ENCODE peak calls at places on chromosome 12, in ten cellular contexts. One of them, this sample, is unnamed.

GRCh38 chr12:83476695-83477094 is 790.0 kb downstream of the TMTC2 start:
- DNase-seq in thoracic aorta: no peak
- DNase-seq in type B pancreatic cell: no peak
- DNase-seq in WTC11: no peak
- DNase-seq in kidney epithelial cell: no peak
- DNase-seq in prostate gland: no peak
- DNase-seq in A549: no peak
- DNase-seq in neural crest cell: no peak
- DNase-seq in gastrocnemius medialis: no peak
- DNase-seq in BJ: no peak
- DNase-seq in this sample: no peak

GRCh38 chr12:99271071-99271470 is 376.5 kb upstream of the GARIN6 start:
- DNase-seq in kidney epithelial cell: peak; percentile 19
- DNase-seq in thoracic aorta: no peak
- DNase-seq in WTC11: no peak
- DNase-seq in type B pancreatic cell: no peak
- DNase-seq in gastrocnemius medialis: no peak
- DNase-seq in prostate gland: no peak
- DNase-seq in BJ: no peak
- DNase-seq in A549: no peak
- DNase-seq in neural crest cell: no peak
- DNase-seq in this sample: no peak

GRCh38 chr12:27960822-27961221 is 11.7 kb downstream of the PTHLH start:
- DNase-seq in A549: no peak
- DNase-seq in kidney epithelial cell: no peak
- DNase-seq in type B pancreatic cell: no peak
- DNase-seq in WTC11: no peak
- DNase-seq in BJ: no peak
- DNase-seq in neural crest cell: no peak
- DNase-seq in gastrocnemius medialis: no peak
- DNase-seq in thoracic aorta: no peak
- DNase-seq in prostate gland: no peak
- DNase-seq in this sample: no peak

GRCh38 chr12:96238336-96239031 is 44.3 kb downstream of the ELK3 start:
- DNase-seq in type B pancreatic cell: no peak
- DNase-seq in prostate gland: no peak
- DNase-seq in BJ: no peak
- DNase-seq in WTC11: no peak
- DNase-seq in A549: no peak
- DNase-seq in kidney epithelial cell: no peak
- DNase-seq in thoracic aorta: no peak
- DNase-seq in neural crest cell: no peak
- DNase-seq in gastrocnemius medialis: no peak
- DNase-seq in this sample: no peak

GRCh38 chr12:10097521-10097920 is 1.3 kb downstream of the CLEC1A start:
- DNase-seq in neural crest cell: no peak
- DNase-seq in gastrocnemius medialis: no peak
- DNase-seq in thoracic aorta: no peak
- DNase-seq in WTC11: no peak
- DNase-seq in kidney epithelial cell: no peak
- DNase-seq in prostate gland: no peak
- DNase-seq in BJ: peak; percentile 35
- DNase-seq in A549: no peak
- DNase-seq in type B pancreatic cell: no peak
- DNase-seq in this sample: no peak

GRCh38 chr12:27032679-27033078 is 10.3 kb downstream of the MED21 start:
- DNase-seq in kidney epithelial cell: no peak
- DNase-seq in BJ: no peak
- DNase-seq in WTC11: no peak
- DNase-seq in thoracic aorta: no peak
- DNase-seq in neural crest cell: no peak
- DNase-seq in gastrocnemius medialis: no peak
- DNase-seq in A549: no peak
- DNase-seq in type B pancreatic cell: no peak
- DNase-seq in prostate gland: no peak
- DNase-seq in this sample: no peak

GRCh38 chr12:131152587-131152986 is 198.9 kb downstream of the ADGRD1 start:
- DNase-seq in gastrocnemius medialis: no peak
- DNase-seq in kidney epithelial cell: no peak
- DNase-seq in prostate gland: no peak
- DNase-seq in WTC11: no peak
- DNase-seq in type B pancreatic cell: no peak
- DNase-seq in neural crest cell: no peak
- DNase-seq in A549: no peak
- DNase-seq in thoracic aorta: no peak
- DNase-seq in BJ: no peak
- DNase-seq in this sample: no peak

GRCh38 chr12:42759622-42760273 is 170.2 kb upstream of the PRICKLE1 start:
- DNase-seq in kidney epithelial cell: peak; percentile 26
- DNase-seq in type B pancreatic cell: no peak
- DNase-seq in neural crest cell: no peak
- DNase-seq in prostate gland: peak; percentile 76
- DNase-seq in BJ: no peak
- DNase-seq in A549: no peak
- DNase-seq in WTC11: no peak
- DNase-seq in thoracic aorta: peak; percentile 5
- DNase-seq in gastrocnemius medialis: peak; percentile 81
- DNase-seq in this sample: no peak

GRCh38 chr12:64566882-64567517 is 43.3 kb upstream of the RASSF3 start:
- DNase-seq in WTC11: no peak
- DNase-seq in thoracic aorta: no peak
- DNase-seq in A549: no peak
- DNase-seq in prostate gland: no peak
- DNase-seq in gastrocnemius medialis: no peak
- DNase-seq in neural crest cell: no peak
- DNase-seq in type B pancreatic cell: no peak
- DNase-seq in BJ: no peak
- DNase-seq in kidney epithelial cell: no peak
- DNase-seq in this sample: no peak

GRCh38 chr12:100474617-100475016 is 951 bp downstream of the NR1H4 start:
- DNase-seq in WTC11: no peak
- DNase-seq in neural crest cell: no peak
- DNase-seq in kidney epithelial cell: no peak
- DNase-seq in A549: no peak
- DNase-seq in type B pancreatic cell: no peak
- DNase-seq in BJ: no peak
- DNase-seq in gastrocnemius medialis: no peak
- DNase-seq in prostate gland: no peak
- DNase-seq in thoracic aorta: no peak
- DNase-seq in this sample: no peak

GRCh38 chr12:118189761-118190181 is 53.8 kb downstream of the PEBP1 start:
- DNase-seq in neural crest cell: peak; percentile 44
- DNase-seq in prostate gland: peak; percentile 16
- DNase-seq in WTC11: peak; percentile 48
- DNase-seq in kidney epithelial cell: no peak
- DNase-seq in type B pancreatic cell: no peak
- DNase-seq in gastrocnemius medialis: no peak
- DNase-seq in A549: no peak
- DNase-seq in thoracic aorta: no peak
- DNase-seq in BJ: no peak
- DNase-seq in this sample: no peak

GRCh38 chr12:129961111-129961510 is 57.3 kb upstream of the TMEM132D start:
- DNase-seq in BJ: no peak
- DNase-seq in gastrocnemius medialis: no peak
- DNase-seq in type B pancreatic cell: no peak
- DNase-seq in prostate gland: no peak
- DNase-seq in kidney epithelial cell: no peak
- DNase-seq in thoracic aorta: no peak
- DNase-seq in WTC11: no peak
- DNase-seq in neural crest cell: no peak
- DNase-seq in A549: no peak
- DNase-seq in this sample: no peak

GRCh38 chr12:89671469-89671868 is 37.2 kb downstream of the ATP2B1 start:
- DNase-seq in thoracic aorta: no peak
- DNase-seq in type B pancreatic cell: no peak
- DNase-seq in WTC11: no peak
- DNase-seq in A549: no peak
- DNase-seq in gastrocnemius medialis: no peak
- DNase-seq in BJ: peak; percentile 24
- DNase-seq in kidney epithelial cell: peak; percentile 62
- DNase-seq in neural crest cell: no peak
- DNase-seq in prostate gland: no peak
- DNase-seq in this sample: no peak

GRCh38 chr12:93098077-93098476 is 169.0 kb upstream of the EEA1 start:
- DNase-seq in BJ: no peak
- DNase-seq in gastrocnemius medialis: peak; percentile 42
- DNase-seq in A549: no peak
- DNase-seq in neural crest cell: peak; percentile 48
- DNase-seq in kidney epithelial cell: no peak
- DNase-seq in thoracic aorta: peak; percentile 15
- DNase-seq in type B pancreatic cell: no peak
- DNase-seq in prostate gland: no peak
- DNase-seq in WTC11: peak; percentile 56
- DNase-seq in this sample: no peak
- TF ChIP-seq CTCF in BJ: peak; percentile 36
- TF ChIP-seq CTCF in gastrocnemius medialis: peak; percentile 52
- TF ChIP-seq CTCF in A549: peak; percentile 46
- TF ChIP-seq CTCF in neural crest cell: peak; percentile 77
- TF ChIP-seq CTCF in kidney epithelial cell: peak; percentile 45
- TF ChIP-seq CTCF in thoracic aorta: peak; percentile 35
- TF ChIP-seq CTCF in type B pancreatic cell: peak; percentile 80
- TF ChIP-seq CTCF in prostate gland: no peak
- TF ChIP-seq CTCF in WTC11: peak; percentile 70
- TF ChIP-seq CTCF in this sample: peak; percentile 62

GRCh38 chr12:51847830-51848727 is at the start of gene FIGNL2:
- DNase-seq in gastrocnemius medialis: no peak
- DNase-seq in neural crest cell: peak; percentile 51
- DNase-seq in WTC11: peak; percentile 51
- DNase-seq in prostate gland: no peak
- DNase-seq in kidney epithelial cell: no peak
- DNase-seq in thoracic aorta: no peak
- DNase-seq in A549: peak; percentile 38
- DNase-seq in BJ: no peak
- DNase-seq in type B pancreatic cell: no peak
- DNase-seq in this sample: peak; percentile 52

GRCh38 chr12:51850933-51851244 is 2.4 kb upstream of the FIGNL2 start:
- DNase-seq in A549: no peak
- DNase-seq in kidney epithelial cell: no peak
- DNase-seq in prostate gland: no peak
- DNase-seq in gastrocnemius medialis: no peak
- DNase-seq in WTC11: no peak
- DNase-seq in BJ: no peak
- DNase-seq in type B pancreatic cell: no peak
- DNase-seq in thoracic aorta: no peak
- DNase-seq in neural crest cell: no peak
- DNase-seq in this sample: no peak

GRCh38 chr12:51850081-51850932 is 1.8 kb upstream of the FIGNL2 start:
- DNase-seq in thoracic aorta: no peak
- DNase-seq in type B pancreatic cell: no peak
- DNase-seq in WTC11: no peak
- DNase-seq in BJ: no peak
- DNase-seq in A549: no peak
- DNase-seq in prostate gland: no peak
- DNase-seq in kidney epithelial cell: no peak
- DNase-seq in gastrocnemius medialis: no peak
- DNase-seq in neural crest cell: no peak
- DNase-seq in this sample: no peak

GRCh38 chr12:51846911-51847829 is 1.3 kb downstream of the FIGNL2 start:
- DNase-seq in WTC11: peak; percentile 64
- DNase-seq in neural crest cell: peak; percentile 59
- DNase-seq in type B pancreatic cell: no peak
- DNase-seq in thoracic aorta: no peak
- DNase-seq in kidney epithelial cell: no peak
- DNase-seq in prostate gland: peak; percentile 34
- DNase-seq in A549: peak; percentile 62
- DNase-seq in BJ: no peak
- DNase-seq in gastrocnemius medialis: no peak
- DNase-seq in this sample: peak; percentile 55

DNA sequence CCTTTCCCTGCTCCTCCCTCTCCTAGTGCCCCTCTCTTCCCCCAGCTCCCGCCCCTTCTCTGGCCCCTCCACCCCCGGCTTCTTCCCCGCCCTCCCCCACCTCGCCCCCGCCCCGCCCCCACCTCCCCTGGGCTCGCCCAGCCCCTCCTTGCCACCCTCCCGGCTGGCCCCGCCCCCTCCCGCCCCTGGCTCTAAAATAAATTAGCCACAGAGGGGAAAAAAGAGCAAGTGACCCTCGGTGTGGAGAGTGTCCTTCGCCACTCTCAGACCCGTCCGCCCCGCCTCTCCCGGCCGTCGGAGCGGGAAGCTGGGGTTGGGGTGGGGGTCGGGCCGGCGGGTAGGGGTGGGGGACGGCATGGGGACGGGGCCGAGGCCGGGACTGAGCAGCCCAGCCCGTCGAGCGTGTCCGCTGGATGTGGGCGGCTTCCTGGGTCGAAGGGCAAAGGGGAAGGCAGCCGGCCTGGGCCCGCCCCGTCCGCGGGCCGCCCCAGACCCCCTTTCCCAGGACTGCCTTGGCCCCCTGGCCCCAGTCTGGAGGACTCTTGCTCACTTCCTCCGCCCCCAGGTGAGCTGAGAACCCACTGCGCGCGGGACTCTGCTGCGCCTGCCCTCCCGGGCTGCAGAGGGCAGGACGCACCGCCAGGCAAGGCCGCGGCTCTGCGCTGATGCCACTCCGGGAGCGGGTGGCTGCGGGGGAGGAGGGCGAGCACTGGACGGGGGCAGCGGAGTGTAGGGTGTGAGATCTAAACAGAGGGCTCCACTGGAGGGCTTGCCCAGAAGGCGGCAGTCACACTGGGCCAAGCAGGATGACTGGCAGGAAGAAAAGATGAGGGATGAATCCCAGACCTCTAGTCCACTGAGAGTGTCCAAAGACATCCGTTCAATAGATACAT is 571 bp upstream of the FIGNL2 start:
- DNase-seq in thoracic aorta: no peak
- DNase-seq in neural crest cell: peak; percentile 49
- DNase-seq in gastrocnemius medialis: no peak
- DNase-seq in A549: no peak
- DNase-seq in WTC11: peak; percentile 62
- DNase-seq in type B pancreatic cell: no peak
- DNase-seq in kidney epithelial cell: no peak
- DNase-seq in prostate gland: no peak
- DNase-seq in BJ: no peak
- DNase-seq in this sample: peak; percentile 48
- TF ChIP-seq CTCF in thoracic aorta: no peak
- TF ChIP-seq CTCF in neural crest cell: peak; percentile 27
- TF ChIP-seq CTCF in gastrocnemius medialis: no peak
- TF ChIP-seq CTCF in A549: no peak
- TF ChIP-seq CTCF in WTC11: no peak
- TF ChIP-seq CTCF in type B pancreatic cell: peak; percentile 35
- TF ChIP-seq CTCF in kidney epithelial cell: peak; percentile 25
- TF ChIP-seq CTCF in prostate gland: no peak
- TF ChIP-seq CTCF in BJ: no peak
- TF ChIP-seq CTCF in this sample: peak; percentile 44

GRCh38 chr12:6753772-6754356 is 923 bp upstream of the MLF2 start:
- DNase-seq in type B pancreatic cell: no peak
- DNase-seq in BJ: no peak
- DNase-seq in A549: no peak
- DNase-seq in WTC11: no peak
- DNase-seq in gastrocnemius medialis: no peak
- DNase-seq in prostate gland: no peak
- DNase-seq in thoracic aorta: no peak
- DNase-seq in neural crest cell: no peak
- DNase-seq in kidney epithelial cell: no peak
- DNase-seq in this sample: no peak
- TF ChIP-seq CTCF in type B pancreatic cell: no peak
- TF ChIP-seq CTCF in BJ: peak; percentile 95
- TF ChIP-seq CTCF in A549: peak; percentile 97
- TF ChIP-seq CTCF in WTC11: no peak
- TF ChIP-seq CTCF in gastrocnemius medialis: peak; percentile 20
- TF ChIP-seq CTCF in prostate gland: no peak
- TF ChIP-seq CTCF in thoracic aorta: peak; percentile 92
- TF ChIP-seq CTCF in neural crest cell: no peak
- TF ChIP-seq CTCF in kidney epithelial cell: peak; percentile 97
- TF ChIP-seq CTCF in this sample: no peak

GRCh38 chr12:79690606-79691298 is at the start of gene PAWR:
- DNase-seq in gastrocnemius medialis: no peak
- DNase-seq in type B pancreatic cell: peak; percentile 83
- DNase-seq in WTC11: peak; percentile 90
- DNase-seq in A549: peak; percentile 59
- DNase-seq in BJ: no peak
- DNase-seq in neural crest cell: peak; percentile 57
- DNase-seq in prostate gland: peak; percentile 80
- DNase-seq in thoracic aorta: peak; percentile 11
- DNase-seq in kidney epithelial cell: no peak
- DNase-seq in this sample: peak; percentile 85
- TF ChIP-seq CTCF in gastrocnemius medialis: no peak
- TF ChIP-seq CTCF in type B pancreatic cell: peak; percentile 26
- TF ChIP-seq CTCF in WTC11: no peak
- TF ChIP-seq CTCF in A549: peak; percentile 34
- TF ChIP-seq CTCF in BJ: peak; percentile 37
- TF ChIP-seq CTCF in neural crest cell: no peak
- TF ChIP-seq CTCF in prostate gland: peak; percentile 28
- TF ChIP-seq CTCF in thoracic aorta: peak; percentile 30
- TF ChIP-seq CTCF in kidney epithelial cell: peak; percentile 20
- TF ChIP-seq CTCF in this sample: peak; percentile 35

This sample was measured in progenitor cell of endocrine pancreas.